ENCODE peak calls at places on chromosomes 11 and 22, in six cellular contexts. V is cardiac muscle cell, P is keratinocyte, Q is body of pancreas, N is fibroblast of lung, T is tibial artery. D is an unnamed sample.
A peak's percentile ranks its signal among the peaks of the same experiment; 100 is the strongest.

GRCh38 chr11:22459053-22459452 is 120.9 kb downstream of the SLC17A6 start:
- DNase-seq in Q (no peak), P (peak; percentile 66), T (no peak), N (peak; percentile 86), V (no peak), D (no peak)

GRCh38 chr22:20579273-20580120 is 72.1 kb downstream of the MED15 start:
- DNase-seq in N (no peak), T (no peak), Q (no peak), P (no peak), V (no peak), D (no peak)

GRCh38 chr11:82680252-82680651 is 53.4 kb downstream of the FAM181B start:
- DNase-seq in T (no peak), V (no peak), Q (no peak), N (no peak), P (no peak), D (no peak)

GRCh38 chr11:12285106-12285505 is 92.3 kb upstream of the PARVA start:
- DNase-seq in N (peak; percentile 99), Q (no peak), V (no peak), P (no peak), T (no peak), D (no peak)

GRCh38 chr11:134574947-134575346 is 162.9 kb upstream of the B3GAT1 start:
- DNase-seq in N (no peak), T (no peak), V (no peak), Q (no peak), P (no peak), D (no peak)

GRCh38 chr11:111696556-111696955 is 69.6 kb downstream of the PPP2R1B start:
- DNase-seq in T (no peak), V (no peak), Q (no peak), P (no peak), N (peak; percentile 65), D (no peak)

GRCh38 chr11:114964676-114965214 is 286.4 kb downstream of the NXPE2 start:
- DNase-seq in P (no peak), Q (no peak), V (no peak), N (no peak), T (no peak), D (no peak)

GRCh38 chr11:95451682-95452081 is 220.7 kb upstream of the SESN3 start:
- DNase-seq in V (no peak), N (peak; percentile 87), T (no peak), Q (no peak), P (peak; percentile 74), D (no peak)

GRCh38 chr22:42688241-42688913 is 32.3 kb downstream of the A4GALT start:
- DNase-seq in N (peak; percentile 95), V (peak; percentile 89), T (peak; percentile 96), P (no peak), Q (peak; percentile 86), D (peak; percentile 85)

GRCh38 chr22:22753526-22754267 is 109.3 kb downstream of the GGTLC2 start:
- DNase-seq in N (peak; percentile 2), Q (peak; percentile 68), T (peak; percentile 39), P (no peak), V (no peak), D (peak; percentile 64)

GRCh38 chr11:2768471-2769408 is 68.9 kb upstream of the KCNQ1OT1 start:
- DNase-seq in N (peak; percentile 85), T (no peak), V (no peak), P (no peak), Q (no peak), D (peak; percentile 17)

GRCh38 chr22:32823024-32823730 is 21.7 kb downstream of the TIMP3 start:
- DNase-seq in P (no peak), Q (peak; percentile 51), V (peak; percentile 66), N (peak; percentile 48), T (no peak), D (peak; percentile 53)

GRCh38 chr11:114346709-114347141 is 50.5 kb downstream of the NNMT start:
- DNase-seq in N (no peak), T (no peak), P (no peak), Q (no peak), V (no peak), D (no peak)

GRCh38 chr11:84829162-84829561 is 798.0 kb downstream of the DLG2 start:
- DNase-seq in T (no peak), Q (no peak), V (no peak), N (no peak), P (no peak), D (no peak)

GRCh38 chr22:24066260-24066659 is 55.2 kb downstream of the CABIN1 start:
- DNase-seq in P (no peak), Q (peak; percentile 34), T (no peak), N (no peak), V (no peak), D (no peak)

GRCh38 chr11:93817426-93818348 is 32.7 kb downstream of the VSTM5 start:
- DNase-seq in N (no peak), Q (no peak), T (no peak), P (no peak), V (no peak), D (no peak)

GRCh38 chr11:96215094-96215782 is 127.8 kb downstream of the MAML2 start:
- DNase-seq in N (peak; percentile 75), P (no peak), V (no peak), T (no peak), Q (no peak), D (no peak)

GRCh38 chr11:9150944-9151343 is 59.5 kb upstream of the SCUBE2 start:
- DNase-seq in P (no peak), Q (no peak), V (no peak), T (no peak), N (no peak), D (no peak)

GRCh38 chr11:99555506-99555905 is 534.8 kb downstream of the CNTN5 start:
- DNase-seq in V (no peak), N (no peak), T (no peak), P (no peak), Q (no peak), D (no peak)

GRCh38 chr11:11579012-11579755 is 42.6 kb downstream of the GALNT18 start:
- DNase-seq in N (no peak), P (no peak), V (no peak), T (no peak), Q (peak; percentile 28), D (no peak)

GRCh38 chr11:7646866-7647265 is 26.4 kb downstream of the CYB5R2 start:
- DNase-seq in N (no peak), Q (no peak), T (no peak), V (no peak), P (no peak), D (no peak)

GRCh38 chr11:119093951-119094815 is 7.5 kb downstream of the DPAGT1 start:
- DNase-seq in Q (peak; percentile 49), P (no peak), V (peak; percentile 49), T (no peak), N (peak; percentile 50), D (peak; percentile 37)

GRCh38 chr11:119094816-119095065 is 6.9 kb downstream of the DPAGT1 start:
- DNase-seq in V (peak; percentile 86), N (peak; percentile 84), P (no peak), T (peak; percentile 86), Q (peak; percentile 91), D (peak; percentile 88)

GRCh38 chr11:119092880-119093665 is 8.4 kb downstream of the HMBS start:
- DNase-seq in V (no peak), P (no peak), T (no peak), N (peak; percentile 64), Q (peak; percentile 50), D (peak; percentile 57)

GRCh38 chr11:119093666-119093950 is 8.0 kb downstream of the DPAGT1 start:
- DNase-seq in P (no peak), V (no peak), Q (no peak), N (no peak), T (no peak), D (no peak)

DNA sequence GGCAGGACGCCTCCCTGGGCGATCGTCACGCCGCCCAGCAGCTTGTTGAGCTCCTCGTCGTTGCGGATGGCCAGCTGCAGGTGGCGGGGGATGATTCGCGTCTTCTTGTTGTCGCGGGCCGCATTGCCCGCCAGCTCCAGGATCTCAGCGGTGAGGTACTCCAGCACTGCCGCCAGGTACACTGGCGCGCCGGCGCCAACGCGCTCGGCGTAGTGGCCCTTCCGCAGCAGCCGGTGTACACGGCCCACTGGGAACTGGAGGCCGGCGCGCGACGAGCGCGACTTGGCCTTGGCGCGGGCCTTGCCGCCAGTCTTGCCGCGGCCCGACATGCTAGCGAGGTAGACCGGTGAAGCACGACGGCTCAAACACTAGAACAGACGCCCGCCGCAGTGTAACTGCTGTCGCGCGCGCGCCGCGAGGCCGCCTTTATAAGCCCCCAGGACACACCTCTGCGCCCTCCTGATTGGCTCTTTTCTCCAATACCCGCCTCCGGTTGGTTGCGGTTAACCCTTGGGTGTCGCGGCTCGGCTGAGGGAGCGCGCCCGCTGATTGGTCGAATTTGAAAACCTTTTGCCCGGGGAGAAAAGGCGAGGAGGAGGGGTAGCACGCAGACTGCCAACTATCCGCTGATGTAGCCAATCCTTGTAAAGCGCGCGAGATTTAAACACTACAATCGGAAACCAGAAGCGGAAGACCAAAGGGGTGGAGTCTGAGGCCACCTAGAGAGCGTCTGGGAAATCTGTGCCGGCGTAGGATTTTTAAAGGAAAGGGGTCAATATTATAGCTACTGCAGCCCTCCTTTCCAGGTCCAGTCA is 6.4 kb downstream of the DPAGT1 start:
- DNase-seq in T (peak; percentile 99), V (peak; percentile 99), P (peak; percentile 97), Q (peak; percentile 100), N (peak; percentile 99), D (peak; percentile 99)
- TF ChIP-seq CTCF in T (no peak), V (no peak), P (no peak), Q (no peak), N (no peak), D (no peak)

DNA sequence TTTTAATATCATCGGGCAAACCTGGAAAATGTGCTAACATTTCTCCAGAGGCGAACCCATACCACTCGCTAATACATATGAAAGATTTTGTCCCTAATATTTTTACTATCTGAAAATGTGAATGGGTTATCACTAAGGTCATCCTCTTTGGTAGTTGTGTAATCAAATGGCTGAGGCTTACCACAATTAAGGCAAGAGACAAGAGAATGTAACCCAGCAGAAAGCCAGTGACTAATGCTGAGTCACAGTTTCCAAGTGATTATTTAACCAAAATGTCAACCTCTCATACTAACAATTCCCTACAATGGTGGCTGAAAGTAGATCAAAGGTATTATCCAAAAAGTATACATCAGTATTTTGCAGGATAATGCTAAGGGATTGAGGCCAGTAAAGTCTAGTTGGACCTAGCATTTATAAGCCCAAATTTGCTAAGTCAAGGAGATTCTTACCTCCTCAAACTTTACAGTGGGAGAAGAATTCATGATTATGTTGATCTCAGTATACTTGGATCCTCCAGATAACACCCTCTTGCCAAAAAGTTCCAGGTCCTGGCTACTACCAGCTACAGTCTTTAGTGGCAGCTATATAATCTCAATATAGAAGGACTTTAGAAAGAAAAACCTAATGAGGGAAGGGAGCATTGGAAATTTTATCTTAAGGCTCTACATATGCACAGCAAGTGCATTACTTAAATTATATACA is 25.6 kb downstream of the SIK3 start:
- DNase-seq in P (peak; percentile 79), Q (no peak), V (no peak), N (peak; percentile 96), T (no peak), D (no peak)
- H3K4me1 ChIP-seq in P (peaks cover 49% of the 10 kb centered on the region), Q (peaks cover 55% of the 10 kb centered on the region), V (peaks cover 22% of the 10 kb centered on the region), N (peaks cover 19% of the 10 kb centered on the region), T (peaks cover 42% of the 10 kb centered on the region), D (peaks cover 40% of the 10 kb centered on the region)

DNA sequence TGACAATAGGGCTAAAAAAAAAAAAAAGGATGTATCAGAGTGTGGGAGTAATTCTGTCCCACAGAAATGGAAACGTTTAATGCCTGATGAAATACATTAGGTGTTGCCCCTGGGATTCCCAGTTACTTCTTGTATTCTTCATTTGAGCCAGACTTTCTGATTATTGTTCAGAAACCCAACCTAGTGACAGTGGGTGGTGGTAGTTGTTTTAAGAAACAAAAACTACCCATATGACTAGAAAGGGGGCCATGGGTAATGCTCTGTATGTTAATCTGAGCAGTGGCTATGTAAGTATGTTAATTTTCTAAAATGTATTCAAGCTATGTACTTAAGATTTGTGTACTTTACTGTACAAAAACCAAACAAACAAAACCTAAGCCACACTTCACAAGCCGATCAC is 122.9 kb downstream of the DBX1 start:
- DNase-seq in P (no peak), T (no peak), Q (no peak), V (no peak), N (no peak), D (no peak)
- TF ChIP-seq CTCF in P (no peak), T (no peak), Q (no peak), V (no peak), N (no peak), D (no peak)

GRCh38 chr11:67352546-67353316 is 615 bp downstream of the POLD4 start:
- DNase-seq in N (no peak), P (no peak), Q (no peak), V (no peak), T (no peak), D (peak; percentile 59)
- H3K4me1 ChIP-seq in N (peaks cover 39% of the 10 kb centered on the region), P (peaks cover 52% of the 10 kb centered on the region), Q (peaks cover 91% of the 10 kb centered on the region), V (peaks cover 10% of the 10 kb centered on the region), T (peaks cover 65% of the 10 kb centered on the region), D (peaks cover 86% of the 10 kb centered on the region)

D was measured in stomach.